ENCODE peak calls at places on chromosomes 2 and 18, in ten cellular contexts. T is AG04450; G is K562; D is stimulated activated CD4-positive, alpha-beta T cell treated with anti-CD3 and anti-CD28 coated beads, Interleukin-4, amount 100 ng/mL, for 1 hour; B is activated CD4-positive, alpha-beta T cell treated with anti-CD3 and anti-CD28 coated beads for 24 hours; F is sigmoid colon; E is NCI-H2081; O is putamen; W is astrocyte of the spinal cord; N is NCI-H460. C is an unnamed sample.

GRCh38 chr2:238927746-238928519 is 80.0 kb downstream of the TWIST2 start:
- DNase-seq in D (no peak), G (no peak), T (no peak), O (no peak), W (no peak), E (no peak), N (no peak), F (peak), B (no peak), C (no peak)

GRCh38 chr18:22176622-22177495 is 7.5 kb downstream of the GATA6 start:
- DNase-seq in N (no peak), W (no peak), B (no peak), G (no peak), E (no peak), F (no peak), O (no peak), T (no peak), D (no peak), C (no peak)

GRCh38 chr2:169715379-169716228 is 18.0 kb upstream of the KLHL23 start:
- DNase-seq in F (peak), O (no peak), E (peak), N (no peak), G (peak), B (no peak), D (no peak), W (peak), T (no peak), C (no peak)

GRCh38 chr2:209687261-209687660 is 84.4 kb upstream of the UNC80 start:
- DNase-seq in T (no peak), E (no peak), W (no peak), G (no peak), O (no peak), B (no peak), N (no peak), D (no peak), F (no peak), C (no peak)

GRCh38 chr2:171228826-171229225 is 68.1 kb upstream of the TLK1 start:
- DNase-seq in G (no peak), B (no peak), D (no peak), O (no peak), F (no peak), N (no peak), E (no peak), W (no peak), T (no peak), C (no peak)

GRCh38 chr2:207983654-207984053 is 41.7 kb downstream of the PLEKHM3 start:
- DNase-seq in E (no peak), F (no peak), N (no peak), W (no peak), G (no peak), O (no peak), T (no peak), D (no peak), B (no peak), C (no peak)

GRCh38 chr2:202267495-202267894 is 1.9 kb downstream of the NOP58 start:
- DNase-seq in W (no peak), B (no peak), F (no peak), G (no peak), E (no peak), N (no peak), D (no peak), T (no peak), O (no peak), C (no peak)

GRCh38 chr2:236366406-236366805 is 102.2 kb upstream of the ASB18 start:
- DNase-seq in B (no peak), N (no peak), W (no peak), O (no peak), D (no peak), F (no peak), G (no peak), T (no peak), E (no peak), C (no peak)

GRCh38 chr2:46657042-46657504 is 177.7 kb downstream of the TMEM247 start:
- DNase-seq in B (no peak), E (peak), W (no peak), N (peak), D (no peak), T (no peak), G (peak), F (peak), O (no peak), C (no peak)

GRCh38 chr2:135055182-135055786 is 3.2 kb downstream of the RAB3GAP1 start:
- DNase-seq in F (no peak), W (peak), D (no peak), B (no peak), O (no peak), G (no peak), E (no peak), T (peak), N (no peak), C (no peak)

GRCh38 chr2:189566046-189566445 is 14.5 kb downstream of the SLC40A1 start:
- DNase-seq in D (no peak), G (no peak), B (no peak), E (no peak), W (peak), F (no peak), O (no peak), T (no peak), N (no peak), C (no peak)

GRCh38 chr2:225737556-225737955 is 338.0 kb downstream of the NYAP2 start:
- DNase-seq in B (no peak), E (no peak), N (no peak), D (no peak), F (no peak), G (no peak), T (no peak), O (no peak), W (peak), C (no peak)

GRCh38 chr2:64153811-64154210 is 9.6 kb upstream of the PELI1 start:
- DNase-seq in W (no peak), D (no peak), F (no peak), E (no peak), O (no peak), T (no peak), N (no peak), G (no peak), B (no peak), C (no peak)

GRCh38 chr2:158969717-158970521 is 1.5 kb downstream of the TANC1 start:
- DNase-seq in B (no peak), E (peak), G (no peak), N (no peak), W (peak), O (peak), D (no peak), T (no peak), F (peak), C (no peak)

GRCh38 chr2:233289590-233290424 is 17.8 kb upstream of the SAG start:
- DNase-seq in N (no peak), E (peak), W (no peak), D (no peak), B (no peak), G (no peak), O (peak), F (no peak), T (no peak), C (no peak)

GRCh38 chr2:198052741-198053140 is 248.3 kb downstream of the PLCL1 start:
- DNase-seq in B (no peak), W (no peak), O (no peak), E (no peak), N (no peak), T (no peak), F (no peak), D (no peak), G (no peak), C (no peak)

GRCh38 chr2:31997653-31998052 is 13.2 kb downstream of the MEMO1 start:
- DNase-seq in E (no peak), W (peak), G (no peak), B (no peak), T (no peak), D (no peak), O (no peak), N (no peak), F (no peak), C (no peak)

GRCh38 chr2:169741-170140 is 94.1 kb downstream of the SH3YL1 start:
- DNase-seq in D (no peak), G (no peak), T (no peak), E (peak), F (no peak), W (no peak), O (no peak), N (no peak), B (no peak), C (no peak)

GRCh38 chr18:13989209-13989608 is 73.9 kb upstream of the MC2R start:
- DNase-seq in O (no peak), G (no peak), N (no peak), F (no peak), D (no peak), W (no peak), B (no peak), E (no peak), T (no peak), C (no peak)

GRCh38 chr2:40113272-40113671 is 334.2 kb upstream of the THUMPD2 start:
- DNase-seq in D (no peak), G (no peak), N (no peak), E (no peak), O (no peak), W (peak), T (no peak), B (no peak), F (no peak), C (no peak)

GRCh38 chr2:233116946-233117345 is 56.8 kb downstream of the INPP5D start:
- DNase-seq in B (no peak), O (no peak), T (no peak), N (no peak), D (no peak), F (no peak), E (no peak), G (no peak), W (no peak), C (no peak)

GRCh38 chr2:142483653-142484052 is 352.8 kb upstream of the LRP1B start:
- DNase-seq in D (no peak), B (no peak), T (no peak), O (no peak), N (no peak), G (no peak), W (no peak), F (no peak), E (no peak), C (no peak)

GRCh38 chr18:59672125-59672769 is 25.0 kb downstream of the CCBE1 start:
- DNase-seq in D (no peak), E (peak), N (no peak), O (no peak), B (no peak), G (no peak), F (peak), T (no peak), W (peak), C (no peak)

GRCh38 chr2:118014492-118014824 is 588 bp upstream of the CCDC93 start:
- DNase-seq in W (no peak), F (no peak), B (no peak), O (no peak), N (no peak), T (no peak), G (no peak), E (no peak), D (no peak), C (no peak)